ENCODE peak calls at places on chromosomes 7 and 10, in six cellular contexts. A is lung, U is spleen, X is upper lobe of right lung, F is A549, C is sigmoid colon. D is an unnamed sample.

GRCh38 chr10:57799625-57800024 is 468.1 kb downstream of the IPMK start:
- DNase-seq in A (no peak), U (no peak), X (no peak), F (no peak), C (no peak), D (no peak)

GRCh38 chr7:28714452-28715120 is 243.5 kb downstream of the TRIL start:
- DNase-seq in A (no peak), U (no peak), X (no peak), F (no peak), C (no peak), D (no peak)

GRCh38 chr7:83355143-83355542 is 192.5 kb upstream of the PCLO start:
- DNase-seq in A (no peak), U (no peak), X (no peak), F (no peak), C (no peak), D (no peak)

GRCh38 chr10:78806805-78807221 is 262.0 kb upstream of the ZMIZ1 start:
- DNase-seq in A (no peak), U (no peak), X (no peak), F (no peak), C (no peak), D (no peak)

GRCh38 chr7:149822353-149822943 is 15.7 kb upstream of the ZNF862 start:
- DNase-seq in A (no peak), U (peak; percentile 47), X (peak; percentile 62), F (no peak), C (no peak), D (no peak)

GRCh38 chr7:20647908-20648776 is 32.7 kb downstream of the ABCB5 start:
- DNase-seq in A (no peak), U (no peak), X (no peak), F (peak; percentile 44), C (no peak), D (no peak)

GRCh38 chr10:94046152-94046551 is 52.4 kb downstream of the PLCE1 start:
- DNase-seq in A (no peak), U (no peak), X (no peak), F (no peak), C (no peak), D (no peak)

GRCh38 chr10:61900829-61901783 is at the start of gene ARID5B:
- DNase-seq in A (peak; percentile 37), U (no peak), X (no peak), F (peak; percentile 83), C (no peak), D (no peak)

GRCh38 chr7:45259966-45260646 is 102.5 kb downstream of the RAMP3 start:
- DNase-seq in A (peak; percentile 59), U (peak; percentile 92), X (peak; percentile 81), F (peak; percentile 60), C (no peak), D (no peak)

GRCh38 chr10:36073796-36074345 is 431.8 kb upstream of the FZD8 start:
- DNase-seq in A (no peak), U (no peak), X (no peak), F (no peak), C (no peak), D (no peak)

GRCh38 chr7:131052285-131052942 is 275.3 kb upstream of the MKLN1 start:
- DNase-seq in A (no peak), U (no peak), X (no peak), F (no peak), C (no peak), D (no peak)

GRCh38 chr7:73833251-73833919 is 2.6 kb downstream of the CLDN4 start:
- DNase-seq in A (peak; percentile 41), U (no peak), X (no peak), F (no peak), C (no peak), D (no peak)

GRCh38 chr10:22251751-22252285 is 34.0 kb upstream of the EBLN1 start:
- DNase-seq in A (peak; percentile 68), U (peak; percentile 92), X (peak; percentile 86), F (no peak), C (peak; percentile 79), D (no peak)

GRCh38 chr10:28047061-28047460 is 48.2 kb upstream of the ODAD2 start:
- DNase-seq in A (no peak), U (no peak), X (no peak), F (no peak), C (no peak), D (no peak)

GRCh38 chr7:140696024-140696678 is 357 bp upstream of the NDUFB2 start:
- DNase-seq in A (peak; percentile 96), U (peak; percentile 73), X (peak; percentile 98), F (peak; percentile 97), C (peak; percentile 98), D (peak; percentile 97)

GRCh38 chr7:114405427-114405826 is 9.2 kb upstream of the FOXP2 start:
- DNase-seq in A (no peak), U (no peak), X (no peak), F (peak; percentile 7), C (no peak), D (no peak)

GRCh38 chr10:100133801-100134200 is 52.0 kb downstream of the ERLIN1 start:
- DNase-seq in A (no peak), U (no peak), X (no peak), F (no peak), C (no peak), D (no peak)

GRCh38 chr10:51815723-51816122 is 116.3 kb upstream of the CSTF2T start:
- DNase-seq in A (no peak), U (no peak), X (no peak), F (no peak), C (no peak), D (no peak)

GRCh38 chr10:132447446-132448247 is 50.6 kb downstream of the PWWP2B start:
- DNase-seq in A (no peak), U (peak; percentile 92), X (peak; percentile 81), F (no peak), C (no peak), D (no peak)

GRCh38 chr7:46759711-46760480 is 822.0 kb downstream of the TNS3 start:
- DNase-seq in A (no peak), U (no peak), X (no peak), F (no peak), C (no peak), D (no peak)

GRCh38 chr7:2954433-2954853 is 89.2 kb downstream of the CARD11 start:
- DNase-seq in A (no peak), U (peak; percentile 86), X (peak; percentile 71), F (no peak), C (peak; percentile 42), D (no peak)

GRCh38 chr10:79352035-79352595 is 4.8 kb downstream of the PPIF start:
- DNase-seq in A (no peak), U (no peak), X (no peak), F (no peak), C (no peak), D (no peak)

GRCh38 chr7:69654849-69655707 is 56.8 kb downstream of the AUTS2 start:
- DNase-seq in A (no peak), U (no peak), X (no peak), F (no peak), C (no peak), D (no peak)
- H3K4me1 ChIP-seq in A (peaks cover 6% of the 10 kb centered on the region), U (no peaks in the 10 kb centered on the region), X (peaks cover 41% of the 10 kb centered on the region), F (peaks cover 19% of the 10 kb centered on the region), C (peaks cover 34% of the 10 kb centered on the region), D (peaks cover 52% of the 10 kb centered on the region)

GRCh38 chr7:134789967-134790685 is 10.7 kb downstream of the CALD1 start:
- DNase-seq in A (no peak), U (no peak), X (no peak), F (no peak), C (peak; percentile 87), D (no peak)
- H3K4me1 ChIP-seq in A (peaks cover 51% of the 10 kb centered on the region), U (no peaks in the 10 kb centered on the region), X (peaks cover 27% of the 10 kb centered on the region), F (peaks cover 13% of the 10 kb centered on the region), C (peaks cover 81% of the 10 kb centered on the region), D (peaks cover 47% of the 10 kb centered on the region)

DNA sequence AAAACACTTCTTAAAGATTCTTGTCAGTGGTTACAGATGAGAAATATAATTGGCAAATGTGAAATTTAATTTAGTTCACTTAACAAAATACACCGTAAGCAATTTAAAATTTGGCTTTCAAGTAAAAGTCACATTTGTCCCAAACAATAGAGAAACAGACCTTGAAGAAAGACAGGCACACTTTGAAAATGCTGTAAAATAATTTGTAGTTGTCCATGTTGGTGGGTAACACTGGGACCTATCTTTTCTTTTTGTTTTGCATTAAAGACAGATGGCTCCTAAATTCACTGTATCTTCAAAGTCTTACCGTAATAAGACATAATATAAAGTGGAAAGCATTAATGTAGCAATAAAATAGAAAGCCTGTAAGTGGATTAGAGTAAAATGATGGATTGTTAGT is 3.3 kb downstream of the GRK5 start:
- DNase-seq in A (no peak), U (no peak), X (no peak), F (no peak), C (no peak), D (no peak)
- H3K4me1 ChIP-seq in A (no peaks in the 10 kb centered on the region), U (peaks cover 73% of the 10 kb centered on the region), X (peaks cover 51% of the 10 kb centered on the region), F (peaks cover 33% of the 10 kb centered on the region), C (peaks cover 75% of the 10 kb centered on the region), D (peaks cover 68% of the 10 kb centered on the region)

GRCh38 chr10:13790196-13790595 is 203.4 kb downstream of the PRPF18 start:
- DNase-seq in A (no peak), U (no peak), X (no peak), F (no peak), C (no peak), D (no peak)

GRCh38 chr10:13788701-13789447 is 202.1 kb downstream of the PRPF18 start:
- DNase-seq in A (no peak), U (no peak), X (no peak), F (no peak), C (peak; percentile 83), D (no peak)

GRCh38 chr10:13789448-13789829 is 202.7 kb downstream of the PRPF18 start:
- DNase-seq in A (no peak), U (no peak), X (no peak), F (no peak), C (no peak), D (no peak)

GRCh38 chr10:13787015-13787421 is 200.3 kb downstream of the PRPF18 start:
- DNase-seq in A (no peak), U (peak; percentile 82), X (no peak), F (no peak), C (no peak), D (no peak)

GRCh38 chr10:13788320-13788600 is 201.5 kb downstream of the PRPF18 start:
- DNase-seq in A (no peak), U (no peak), X (no peak), F (no peak), C (no peak), D (no peak)
- H3K4me1 ChIP-seq in A (no peaks in the 10 kb centered on the region), U (peaks cover 44% of the 10 kb centered on the region), X (peaks cover 22% of the 10 kb centered on the region), F (no peaks in the 10 kb centered on the region), C (peaks cover 14% of the 10 kb centered on the region), D (peaks cover 21% of the 10 kb centered on the region)

DNA sequence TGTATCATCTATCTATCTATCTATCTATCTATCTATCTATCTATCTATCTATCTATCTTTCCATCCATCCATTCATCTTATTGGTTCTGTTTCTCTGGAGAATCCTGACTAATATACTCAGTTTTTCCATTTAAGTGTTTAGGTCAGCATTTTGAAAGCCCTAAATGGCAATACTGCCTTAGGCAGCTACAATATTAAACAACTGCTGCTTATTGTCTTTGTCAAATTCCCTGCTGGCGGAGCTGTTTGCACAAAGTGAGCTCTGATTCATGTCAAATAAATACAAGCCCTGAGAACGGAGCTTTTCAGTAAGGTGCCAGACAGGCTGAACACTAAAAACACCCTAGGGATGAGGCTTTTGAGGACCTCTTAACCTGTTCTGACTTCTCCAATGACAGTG is 7.1 kb upstream of the KLHL7 start:
- DNase-seq in A (no peak), U (no peak), X (no peak), F (no peak), C (no peak), D (no peak)
- H3K4me1 ChIP-seq in A (no peaks in the 10 kb centered on the region), U (no peaks in the 10 kb centered on the region), X (no peaks in the 10 kb centered on the region), F (no peaks in the 10 kb centered on the region), C (no peaks in the 10 kb centered on the region), D (no peaks in the 10 kb centered on the region)